ENCODE peak calls at places on chromosomes 7 and 10, in eight cellular contexts. One of them, this sample, is unnamed.

GRCh38 chr10:12333382-12334185 is 15.8 kb upstream of the CAMK1D start:
- DNase-seq in HuH-7.5: no peak
- DNase-seq in stimulated activated CD8-positive, alpha-beta memory T cell treated with anti-CD3 and anti-CD28 coated beads, Interleukin-7, amount 100 ng/mL, for 1 hour: no peak
- DNase-seq in astrocyte of the cerebellum: peak
- DNase-seq in stimulated activated CD4-positive, alpha-beta T cell treated with anti-CD3 and anti-CD28 coated beads, TNF-alpha, amount 100 ng/mL, for 1 hour: no peak
- DNase-seq in HepG2: no peak
- DNase-seq in bronchial epithelial cell: peak
- DNase-seq in GM20000: peak
- DNase-seq in this sample: peak

GRCh38 chr10:48501226-48501625 is 103.6 kb downstream of the ARHGAP22 start:
- DNase-seq in astrocyte of the cerebellum: no peak
- DNase-seq in HepG2: no peak
- DNase-seq in GM20000: no peak
- DNase-seq in HuH-7.5: no peak
- DNase-seq in stimulated activated CD8-positive, alpha-beta memory T cell treated with anti-CD3 and anti-CD28 coated beads, Interleukin-7, amount 100 ng/mL, for 1 hour: no peak
- DNase-seq in bronchial epithelial cell: no peak
- DNase-seq in stimulated activated CD4-positive, alpha-beta T cell treated with anti-CD3 and anti-CD28 coated beads, TNF-alpha, amount 100 ng/mL, for 1 hour: no peak
- DNase-seq in this sample: no peak

GRCh38 chr10:99522511-99523250 is 10.1 kb upstream of the NKX2-3 start:
- DNase-seq in HuH-7.5: no peak
- DNase-seq in bronchial epithelial cell: no peak
- DNase-seq in astrocyte of the cerebellum: no peak
- DNase-seq in GM20000: no peak
- DNase-seq in HepG2: no peak
- DNase-seq in stimulated activated CD4-positive, alpha-beta T cell treated with anti-CD3 and anti-CD28 coated beads, TNF-alpha, amount 100 ng/mL, for 1 hour: no peak
- DNase-seq in stimulated activated CD8-positive, alpha-beta memory T cell treated with anti-CD3 and anti-CD28 coated beads, Interleukin-7, amount 100 ng/mL, for 1 hour: no peak
- DNase-seq in this sample: no peak

GRCh38 chr10:28842321-28842720 is 165.0 kb downstream of the BAMBI start:
- DNase-seq in astrocyte of the cerebellum: peak
- DNase-seq in GM20000: no peak
- DNase-seq in bronchial epithelial cell: peak
- DNase-seq in HepG2: no peak
- DNase-seq in HuH-7.5: no peak
- DNase-seq in stimulated activated CD8-positive, alpha-beta memory T cell treated with anti-CD3 and anti-CD28 coated beads, Interleukin-7, amount 100 ng/mL, for 1 hour: no peak
- DNase-seq in stimulated activated CD4-positive, alpha-beta T cell treated with anti-CD3 and anti-CD28 coated beads, TNF-alpha, amount 100 ng/mL, for 1 hour: no peak
- DNase-seq in this sample: no peak

GRCh38 chr7:95469850-95470249 is 15.9 kb upstream of the ASB4 start:
- DNase-seq in astrocyte of the cerebellum: no peak
- DNase-seq in GM20000: no peak
- DNase-seq in stimulated activated CD4-positive, alpha-beta T cell treated with anti-CD3 and anti-CD28 coated beads, TNF-alpha, amount 100 ng/mL, for 1 hour: no peak
- DNase-seq in bronchial epithelial cell: no peak
- DNase-seq in stimulated activated CD8-positive, alpha-beta memory T cell treated with anti-CD3 and anti-CD28 coated beads, Interleukin-7, amount 100 ng/mL, for 1 hour: no peak
- DNase-seq in HuH-7.5: no peak
- DNase-seq in HepG2: peak
- DNase-seq in this sample: peak

GRCh38 chr7:159139639-159140038 is 5.0 kb downstream of the VIPR2 start:
- DNase-seq in GM20000: no peak
- DNase-seq in stimulated activated CD4-positive, alpha-beta T cell treated with anti-CD3 and anti-CD28 coated beads, TNF-alpha, amount 100 ng/mL, for 1 hour: no peak
- DNase-seq in bronchial epithelial cell: no peak
- DNase-seq in HepG2: no peak
- DNase-seq in astrocyte of the cerebellum: no peak
- DNase-seq in stimulated activated CD8-positive, alpha-beta memory T cell treated with anti-CD3 and anti-CD28 coated beads, Interleukin-7, amount 100 ng/mL, for 1 hour: no peak
- DNase-seq in HuH-7.5: no peak
- DNase-seq in this sample: no peak

GRCh38 chr7:158808126-158808525 is 21.2 kb downstream of the ESYT2 start:
- DNase-seq in stimulated activated CD8-positive, alpha-beta memory T cell treated with anti-CD3 and anti-CD28 coated beads, Interleukin-7, amount 100 ng/mL, for 1 hour: no peak
- DNase-seq in GM20000: no peak
- DNase-seq in astrocyte of the cerebellum: no peak
- DNase-seq in HepG2: no peak
- DNase-seq in HuH-7.5: no peak
- DNase-seq in bronchial epithelial cell: no peak
- DNase-seq in stimulated activated CD4-positive, alpha-beta T cell treated with anti-CD3 and anti-CD28 coated beads, TNF-alpha, amount 100 ng/mL, for 1 hour: no peak
- DNase-seq in this sample: no peak

GRCh38 chr10:97781541-97782331 is 9.9 kb upstream of the SFRP5 start:
- DNase-seq in HepG2: no peak
- DNase-seq in GM20000: no peak
- DNase-seq in HuH-7.5: no peak
- DNase-seq in stimulated activated CD8-positive, alpha-beta memory T cell treated with anti-CD3 and anti-CD28 coated beads, Interleukin-7, amount 100 ng/mL, for 1 hour: no peak
- DNase-seq in bronchial epithelial cell: no peak
- DNase-seq in astrocyte of the cerebellum: no peak
- DNase-seq in stimulated activated CD4-positive, alpha-beta T cell treated with anti-CD3 and anti-CD28 coated beads, TNF-alpha, amount 100 ng/mL, for 1 hour: no peak
- DNase-seq in this sample: no peak

GRCh38 chr10:43576062-43576461 is 1.6 kb upstream of the ZNF239 start:
- DNase-seq in bronchial epithelial cell: no peak
- DNase-seq in stimulated activated CD4-positive, alpha-beta T cell treated with anti-CD3 and anti-CD28 coated beads, TNF-alpha, amount 100 ng/mL, for 1 hour: no peak
- DNase-seq in HuH-7.5: no peak
- DNase-seq in stimulated activated CD8-positive, alpha-beta memory T cell treated with anti-CD3 and anti-CD28 coated beads, Interleukin-7, amount 100 ng/mL, for 1 hour: no peak
- DNase-seq in HepG2: no peak
- DNase-seq in astrocyte of the cerebellum: no peak
- DNase-seq in GM20000: no peak
- DNase-seq in this sample: no peak

GRCh38 chr10:95818663-95819062 is 62.7 kb downstream of the ENTPD1 start:
- DNase-seq in GM20000: no peak
- DNase-seq in HuH-7.5: peak
- DNase-seq in bronchial epithelial cell: peak
- DNase-seq in stimulated activated CD8-positive, alpha-beta memory T cell treated with anti-CD3 and anti-CD28 coated beads, Interleukin-7, amount 100 ng/mL, for 1 hour: no peak
- DNase-seq in astrocyte of the cerebellum: peak
- DNase-seq in HepG2: peak
- DNase-seq in stimulated activated CD4-positive, alpha-beta T cell treated with anti-CD3 and anti-CD28 coated beads, TNF-alpha, amount 100 ng/mL, for 1 hour: no peak
- DNase-seq in this sample: no peak

This sample was measured in hepatocyte.